ENCODE peak calls at places on chromosomes 1 and 21, in seven cellular contexts. One of them, this sample, is unnamed.

GRCh38 chr1:58765016-58765415 is 18.8 kb downstream of the JUN start:
- DNase-seq in IMR-90: peak
- DNase-seq in mammary epithelial cell: no peak
- DNase-seq in HCT116: no peak
- DNase-seq in endodermal cell: no peak
- DNase-seq in fibroblast of lung: peak
- DNase-seq in PC-3: peak
- DNase-seq in this sample: no peak

GRCh38 chr1:93768380-93768863 is 86.8 kb upstream of the BCAR3 start:
- DNase-seq in IMR-90: no peak
- DNase-seq in mammary epithelial cell: no peak
- DNase-seq in HCT116: no peak
- DNase-seq in endodermal cell: peak
- DNase-seq in fibroblast of lung: no peak
- DNase-seq in PC-3: no peak
- DNase-seq in this sample: no peak

GRCh38 chr1:154978360-154978759 is 3.9 kb downstream of the CKS1B start:
- DNase-seq in IMR-90: no peak
- DNase-seq in mammary epithelial cell: no peak
- DNase-seq in HCT116: no peak
- DNase-seq in endodermal cell: no peak
- DNase-seq in fibroblast of lung: no peak
- DNase-seq in PC-3: no peak
- DNase-seq in this sample: no peak

GRCh38 chr1:11337536-11338350 is 64.7 kb downstream of the UBIAD1 start:
- DNase-seq in IMR-90: no peak
- DNase-seq in mammary epithelial cell: no peak
- DNase-seq in HCT116: peak
- DNase-seq in endodermal cell: peak
- DNase-seq in fibroblast of lung: no peak
- DNase-seq in PC-3: peak
- DNase-seq in this sample: peak

GRCh38 chr1:209116705-209117104 is 466.8 kb upstream of the CAMK1G start:
- DNase-seq in IMR-90: no peak
- DNase-seq in mammary epithelial cell: no peak
- DNase-seq in HCT116: no peak
- DNase-seq in endodermal cell: no peak
- DNase-seq in fibroblast of lung: no peak
- DNase-seq in PC-3: no peak
- DNase-seq in this sample: no peak

GRCh38 chr1:59685101-59685500 is 129.6 kb upstream of the HOOK1 start:
- DNase-seq in IMR-90: no peak
- DNase-seq in mammary epithelial cell: no peak
- DNase-seq in HCT116: no peak
- DNase-seq in endodermal cell: no peak
- DNase-seq in fibroblast of lung: no peak
- DNase-seq in PC-3: no peak
- DNase-seq in this sample: no peak

GRCh38 chr1:185670187-185670627 is 64.0 kb upstream of the HMCN1 start:
- DNase-seq in IMR-90: peak
- DNase-seq in mammary epithelial cell: peak
- DNase-seq in HCT116: no peak
- DNase-seq in endodermal cell: peak
- DNase-seq in fibroblast of lung: peak
- DNase-seq in PC-3: peak
- DNase-seq in this sample: peak

GRCh38 chr1:6646499-6647148 is 22.0 kb downstream of the THAP3 start:
- DNase-seq in IMR-90: peak
- DNase-seq in mammary epithelial cell: peak
- DNase-seq in HCT116: peak
- DNase-seq in endodermal cell: peak
- DNase-seq in fibroblast of lung: peak
- DNase-seq in PC-3: peak
- DNase-seq in this sample: peak

GRCh38 chr1:224127925-224128819 is 14.3 kb downstream of the FBXO28 start:
- DNase-seq in IMR-90: peak
- DNase-seq in mammary epithelial cell: peak
- DNase-seq in HCT116: no peak
- DNase-seq in endodermal cell: no peak
- DNase-seq in fibroblast of lung: peak
- DNase-seq in PC-3: peak
- DNase-seq in this sample: no peak

GRCh38 chr21:45417256-45417950 is 12.4 kb downstream of the COL18A1 start:
- DNase-seq in IMR-90: no peak
- DNase-seq in mammary epithelial cell: no peak
- DNase-seq in HCT116: no peak
- DNase-seq in endodermal cell: peak
- DNase-seq in fibroblast of lung: peak
- DNase-seq in PC-3: no peak
- DNase-seq in this sample: no peak

GRCh38 chr1:94709891-94710581 is 110.1 kb upstream of the SLC44A3 start:
- DNase-seq in IMR-90: peak
- DNase-seq in mammary epithelial cell: peak
- DNase-seq in HCT116: no peak
- DNase-seq in endodermal cell: no peak
- DNase-seq in fibroblast of lung: peak
- DNase-seq in PC-3: peak
- DNase-seq in this sample: no peak

GRCh38 chr1:149927535-149928387 is at the start of gene SF3B4:
- DNase-seq in IMR-90: peak
- DNase-seq in mammary epithelial cell: peak
- DNase-seq in HCT116: peak
- DNase-seq in endodermal cell: peak
- DNase-seq in fibroblast of lung: peak
- DNase-seq in PC-3: peak
- DNase-seq in this sample: peak

DNA sequence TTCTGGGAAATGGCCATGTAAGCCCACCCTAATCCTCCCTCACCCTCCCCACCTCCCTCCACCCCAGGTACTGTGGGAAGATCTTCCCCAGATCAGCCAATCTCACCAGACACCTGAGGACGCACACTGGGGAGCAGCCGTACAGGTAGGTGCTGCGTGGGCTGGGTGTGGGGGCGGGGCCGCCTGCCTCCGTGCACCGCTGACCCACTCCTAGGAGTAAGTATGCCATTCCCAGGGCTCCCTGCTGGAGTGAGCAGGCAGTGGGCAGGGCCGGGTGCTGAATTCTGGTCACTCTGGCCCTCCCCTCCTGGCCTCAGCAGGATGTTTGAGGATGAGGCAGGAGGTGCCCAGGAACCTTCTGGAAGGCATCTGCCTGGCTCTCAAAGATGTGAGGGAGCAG is 35.9 kb upstream of the ARHGEF16 start:
- DNase-seq in IMR-90: no peak
- DNase-seq in mammary epithelial cell: no peak
- DNase-seq in HCT116: no peak
- DNase-seq in endodermal cell: no peak
- DNase-seq in fibroblast of lung: no peak
- DNase-seq in PC-3: no peak
- DNase-seq in this sample: no peak
- H3K9ac ChIP-seq in IMR-90: no peak
- H3K9ac ChIP-seq in mammary epithelial cell: no peak
- H3K9ac ChIP-seq in HCT116: no peak
- H3K9ac ChIP-seq in endodermal cell: no peak
- H3K9ac ChIP-seq in fibroblast of lung: no peak
- H3K9ac ChIP-seq in PC-3: no peak
- H3K9ac ChIP-seq in this sample: no peak

DNA sequence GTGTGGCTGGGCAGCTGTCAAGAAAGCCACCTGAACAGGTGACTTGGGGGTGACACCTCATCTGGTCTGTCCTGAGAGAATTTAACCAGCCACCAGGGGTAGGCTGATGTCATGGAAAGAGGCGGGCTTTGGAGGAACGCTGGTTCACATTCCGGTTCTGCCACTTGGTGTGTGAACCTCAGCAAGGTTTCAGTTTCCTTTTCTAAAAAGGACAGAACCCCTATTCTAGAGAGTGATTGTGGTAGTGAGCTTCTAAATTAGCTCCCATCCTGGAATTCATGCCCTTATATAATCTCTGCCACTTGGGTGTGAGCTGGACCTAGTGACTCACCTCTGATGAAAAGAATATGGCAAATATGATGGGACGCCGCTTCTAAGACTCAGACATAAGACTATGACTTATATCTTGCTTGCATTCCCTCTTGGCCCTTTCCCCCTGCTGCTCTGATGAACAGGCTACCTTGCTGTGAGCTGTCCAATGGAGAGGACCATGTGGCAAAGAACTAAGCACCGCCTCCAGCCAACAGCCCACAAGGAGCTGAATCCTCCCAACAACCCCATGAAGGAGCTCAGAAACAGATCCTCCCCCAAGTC is 332.1 kb downstream of the RRAGC start:
- DNase-seq in IMR-90: no peak
- DNase-seq in mammary epithelial cell: no peak
- DNase-seq in HCT116: peak
- DNase-seq in endodermal cell: no peak
- DNase-seq in fibroblast of lung: no peak
- DNase-seq in PC-3: peak
- DNase-seq in this sample: no peak
- TF ChIP-seq CTCF in IMR-90: no peak
- TF ChIP-seq CTCF in mammary epithelial cell: no peak
- TF ChIP-seq CTCF in HCT116: no peak
- TF ChIP-seq CTCF in endodermal cell: no peak
- TF ChIP-seq CTCF in fibroblast of lung: no peak
- TF ChIP-seq CTCF in PC-3: no peak
- TF ChIP-seq CTCF in this sample: no peak

GRCh38 chr1:61050541-61051454 is 31.6 kb upstream of the NFIA start:
- DNase-seq in IMR-90: no peak
- DNase-seq in mammary epithelial cell: no peak
- DNase-seq in HCT116: no peak
- DNase-seq in endodermal cell: peak
- DNase-seq in fibroblast of lung: no peak
- DNase-seq in PC-3: peak
- DNase-seq in this sample: no peak

GRCh38 chr1:61051455-61052392 is 30.6 kb upstream of the NFIA start:
- DNase-seq in IMR-90: no peak
- DNase-seq in mammary epithelial cell: no peak
- DNase-seq in HCT116: no peak
- DNase-seq in endodermal cell: peak
- DNase-seq in fibroblast of lung: no peak
- DNase-seq in PC-3: no peak
- DNase-seq in this sample: no peak

GRCh38 chr1:61053281-61053711 is 29.1 kb upstream of the NFIA start:
- DNase-seq in IMR-90: no peak
- DNase-seq in mammary epithelial cell: no peak
- DNase-seq in HCT116: no peak
- DNase-seq in endodermal cell: no peak
- DNase-seq in fibroblast of lung: no peak
- DNase-seq in PC-3: no peak
- DNase-seq in this sample: no peak

GRCh38 chr1:61053712-61054608 is 28.4 kb upstream of the NFIA start:
- DNase-seq in IMR-90: no peak
- DNase-seq in mammary epithelial cell: no peak
- DNase-seq in HCT116: no peak
- DNase-seq in endodermal cell: peak
- DNase-seq in fibroblast of lung: no peak
- DNase-seq in PC-3: no peak
- DNase-seq in this sample: no peak

GRCh38 chr1:61052393-61053280 is 29.7 kb upstream of the NFIA start:
- DNase-seq in IMR-90: no peak
- DNase-seq in mammary epithelial cell: no peak
- DNase-seq in HCT116: no peak
- DNase-seq in endodermal cell: peak
- DNase-seq in fibroblast of lung: no peak
- DNase-seq in PC-3: no peak
- DNase-seq in this sample: no peak
- H3K9ac ChIP-seq in IMR-90: no peak
- H3K9ac ChIP-seq in mammary epithelial cell: no peak
- H3K9ac ChIP-seq in HCT116: no peak
- H3K9ac ChIP-seq in endodermal cell: no peak
- H3K9ac ChIP-seq in fibroblast of lung: no peak
- H3K9ac ChIP-seq in PC-3: no peak
- H3K9ac ChIP-seq in this sample: no peak

GRCh38 chr1:156765664-156766063 is 1.7 kb upstream of the PRCC start:
- DNase-seq in IMR-90: no peak
- DNase-seq in mammary epithelial cell: no peak
- DNase-seq in HCT116: no peak
- DNase-seq in endodermal cell: no peak
- DNase-seq in fibroblast of lung: no peak
- DNase-seq in PC-3: no peak
- DNase-seq in this sample: no peak

GRCh38 chr1:156768610-156769295 is 1.4 kb downstream of the PRCC start:
- DNase-seq in IMR-90: no peak
- DNase-seq in mammary epithelial cell: no peak
- DNase-seq in HCT116: no peak
- DNase-seq in endodermal cell: no peak
- DNase-seq in fibroblast of lung: no peak
- DNase-seq in PC-3: no peak
- DNase-seq in this sample: no peak

GRCh38 chr1:156767879-156768608 is 709 bp downstream of the PRCC start:
- DNase-seq in IMR-90: no peak
- DNase-seq in mammary epithelial cell: peak
- DNase-seq in HCT116: no peak
- DNase-seq in endodermal cell: peak
- DNase-seq in fibroblast of lung: no peak
- DNase-seq in PC-3: no peak
- DNase-seq in this sample: no peak

GRCh38 chr1:156766288-156767100 is 841 bp upstream of the PRCC start:
- DNase-seq in IMR-90: no peak
- DNase-seq in mammary epithelial cell: peak
- DNase-seq in HCT116: no peak
- DNase-seq in endodermal cell: peak
- DNase-seq in fibroblast of lung: no peak
- DNase-seq in PC-3: peak
- DNase-seq in this sample: no peak

DNA sequence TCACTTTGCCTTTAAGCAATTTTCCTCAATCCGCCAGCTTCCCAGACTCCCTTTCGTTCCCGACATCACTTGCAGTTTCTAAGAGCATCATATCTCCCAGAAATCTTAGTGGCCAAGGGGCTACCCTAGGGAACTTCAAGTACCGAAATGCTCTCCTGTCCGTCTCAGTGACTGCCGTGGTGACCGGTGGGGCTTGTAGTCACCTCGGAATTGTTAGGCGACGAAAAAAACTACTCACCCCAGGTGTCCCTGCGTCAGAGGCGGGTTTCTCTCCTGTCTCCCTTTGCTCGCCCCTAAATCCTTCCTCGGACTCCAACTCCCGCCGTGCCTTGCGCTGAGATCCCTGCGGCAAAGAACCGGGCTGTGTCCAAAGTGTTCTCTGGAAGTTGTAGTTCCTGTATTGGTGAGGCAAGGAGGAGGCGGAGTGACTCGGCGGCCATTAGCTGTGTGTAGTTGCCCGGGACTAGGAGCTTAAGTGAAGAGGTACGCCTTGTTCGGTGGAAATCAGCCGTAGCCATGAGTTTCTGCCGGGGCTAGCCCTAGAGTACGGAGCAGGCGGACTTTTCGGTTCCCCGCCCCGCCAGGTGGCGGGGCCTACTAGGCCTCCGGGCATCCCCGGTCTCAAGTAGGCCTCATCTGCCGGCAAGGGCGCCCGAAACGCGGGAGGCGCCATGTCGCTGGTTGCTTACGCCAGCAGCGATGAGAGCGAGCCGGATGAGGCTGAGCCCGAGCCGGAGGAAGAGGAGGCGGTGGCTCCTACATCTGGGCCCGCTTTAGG is at the start of gene PRCC:
- DNase-seq in IMR-90: peak
- DNase-seq in mammary epithelial cell: peak
- DNase-seq in HCT116: peak
- DNase-seq in endodermal cell: peak
- DNase-seq in fibroblast of lung: peak
- DNase-seq in PC-3: peak
- DNase-seq in this sample: peak
- TF ChIP-seq CTCF in IMR-90: no peak
- TF ChIP-seq CTCF in mammary epithelial cell: no peak
- TF ChIP-seq CTCF in HCT116: no peak
- TF ChIP-seq CTCF in endodermal cell: no peak
- TF ChIP-seq CTCF in fibroblast of lung: no peak
- TF ChIP-seq CTCF in PC-3: no peak
- TF ChIP-seq CTCF in this sample: no peak

This sample was measured in DND-41.